ENCODE peak calls at places on chromosomes 1 and 21, in five cellular contexts. A is retina, I is T-helper 1 cell, M is fibroblast of the conjunctiva, R is NCI-H1930. K is an unnamed sample.

GRCh38 chr1:157770442-157771043 is 6.4 kb downstream of the FCRL2 start:
- DNase-seq in R (no peak), A (no peak), I (no peak), M (no peak), K (no peak)

GRCh38 chr1:59298178-59298583 is 1.3 kb downstream of the FGGY start:
- DNase-seq in A (no peak), I (no peak), M (peak), R (no peak), K (no peak)

GRCh38 chr1:161019767-161020572 is 982 bp downstream of the F11R start:
- DNase-seq in I (no peak), M (no peak), A (no peak), R (no peak), K (no peak)

GRCh38 chr1:19676438-19676922 is 11.8 kb downstream of the HTR6 start:
- DNase-seq in M (peak), R (no peak), A (peak), I (no peak), K (no peak)

GRCh38 chr1:206700445-206701036 is 15.8 kb downstream of the MAPKAPK2 start:
- DNase-seq in M (no peak), R (no peak), I (no peak), A (no peak), K (no peak)

GRCh38 chr1:45306319-45306718 is 20.4 kb upstream of the HPDL start:
- DNase-seq in A (no peak), M (no peak), I (no peak), R (no peak), K (no peak)

GRCh38 chr1:50930193-50930592 is 29.9 kb downstream of the FAF1 start:
- DNase-seq in R (no peak), A (no peak), M (no peak), I (no peak), K (no peak)

GRCh38 chr1:17776426-17776825 is 21.3 kb downstream of the ACTL8 start:
- DNase-seq in M (no peak), R (no peak), A (no peak), I (no peak), K (no peak)

GRCh38 chr1:203702130-203702577 is 62.8 kb upstream of the LAX1 start:
- DNase-seq in R (peak), M (peak), I (no peak), A (peak), K (no peak)

GRCh38 chr21:46368533-46369285 is 44.8 kb downstream of the PCNT start:
- DNase-seq in A (no peak), R (no peak), M (no peak), I (no peak), K (no peak)

GRCh38 chr1:22776051-22776611 is 65.5 kb downstream of the EPHB2 start:
- DNase-seq in A (no peak), R (no peak), M (no peak), I (no peak), K (no peak)

GRCh38 chr1:207084241-207084640 is 4.4 kb upstream of the C4BPB start:
- DNase-seq in M (no peak), I (no peak), R (no peak), A (no peak), K (no peak)

GRCh38 chr1:41330588-41331545 is 30.4 kb upstream of the FOXO6 start:
- DNase-seq in R (no peak), M (no peak), A (no peak), I (no peak), K (no peak)

GRCh38 chr1:75492011-75492410 is 118.9 kb downstream of the SLC44A5 start:
- DNase-seq in I (no peak), R (no peak), A (no peak), M (no peak), K (no peak)

GRCh38 chr1:15289251-15289651 is 42.2 kb downstream of the FHAD1 start:
- DNase-seq in R (no peak), I (no peak), A (no peak), M (no peak), K (no peak)

GRCh38 chr1:6464514-6464836 is 1.5 kb downstream of the TNFRSF25 start:
- DNase-seq in M (no peak), I (no peak), A (no peak), R (no peak), K (no peak)

GRCh38 chr1:45205910-45206721 is at the start of gene ZSWIM5:
- DNase-seq in R (peak), I (peak), M (no peak), A (peak), K (no peak)

GRCh38 chr1:165356876-165357275 is 361 bp upstream of the LMX1A start:
- DNase-seq in R (no peak), A (peak), I (no peak), M (no peak), K (no peak)

GRCh38 chr1:117712598-117712997 is 106.8 kb downstream of the TENT5C start:
- DNase-seq in M (no peak), I (no peak), R (no peak), A (no peak), K (no peak)

GRCh38 chr1:166905930-166906329 is 29.9 kb upstream of the TADA1 start:
- DNase-seq in I (no peak), A (no peak), M (no peak), R (no peak), K (no peak)

GRCh38 chr1:151968791-151969399 is 24.8 kb downstream of the S100A10 start:
- DNase-seq in R (no peak), A (no peak), I (no peak), M (no peak), K (no peak)

GRCh38 chr1:117635805-117636204 is 30.0 kb downstream of the TENT5C start:
- DNase-seq in I (no peak), R (no peak), M (no peak), A (no peak), K (no peak)